ENCODE peak calls at places on chromosomes 12 and 14, in nine cellular contexts. T is astrocyte, N is left ventricle myocardium inferior, U is upper lobe of right lung, S is gastrocnemius medialis, I is lung, H is thoracic aorta, R is Panc1, V is A549. F is an unnamed sample.

GRCh38 chr12:101089271-101089670 is 120.8 kb downstream of the SLC5A8 start:
- DNase-seq in T (no peak), V (no peak), H (no peak), U (no peak), N (no peak), S (no peak), R (no peak), I (no peak), F (no peak)

GRCh38 chr14:90576581-90576980 is 179.8 kb downstream of the CALM1 start:
- DNase-seq in I (no peak), H (no peak), N (no peak), U (no peak), V (no peak), T (peak; percentile 27), R (no peak), S (no peak), F (no peak)

GRCh38 chr12:120939523-120939922 is 35.4 kb upstream of the SPPL3 start:
- DNase-seq in V (no peak), R (no peak), U (no peak), N (peak; percentile 29), T (no peak), H (no peak), S (peak; percentile 33), I (peak; percentile 31), F (peak; percentile 18)

GRCh38 chr12:118103231-118103600 is 595 bp downstream of the VSIG10 start:
- DNase-seq in S (no peak), N (no peak), R (no peak), V (peak; percentile 28), T (peak; percentile 17), U (no peak), I (no peak), H (no peak), F (peak; percentile 16)

GRCh38 chr12:22285871-22286270 is 48.6 kb downstream of the ST8SIA1 start:
- DNase-seq in H (no peak), V (no peak), S (no peak), U (no peak), I (no peak), N (no peak), R (no peak), T (peak; percentile 40), F (no peak)

GRCh38 chr12:3043406-3043805 is 33.8 kb upstream of the TSPAN9 start:
- DNase-seq in T (no peak), R (no peak), N (no peak), H (no peak), I (no peak), S (no peak), V (no peak), U (no peak), F (no peak)

GRCh38 chr14:79354336-79354735 is 857.0 kb downstream of the DIO2 start:
- DNase-seq in V (no peak), H (no peak), T (no peak), N (no peak), U (no peak), R (no peak), S (no peak), I (no peak), F (no peak)

GRCh38 chr12:90963946-90964345 is 9.0 kb upstream of the CCER1 start:
- DNase-seq in R (no peak), V (no peak), S (no peak), T (no peak), H (no peak), U (no peak), N (no peak), I (no peak), F (no peak)

GRCh38 chr12:62438098-62438692 is 28.4 kb upstream of the MON2 start:
- DNase-seq in R (peak; percentile 33), S (no peak), V (peak; percentile 69), H (no peak), T (peak; percentile 12), I (peak; percentile 42), N (no peak), U (no peak), F (no peak)

GRCh38 chr12:3698218-3698974 is 54.5 kb downstream of the CRACR2A start:
- DNase-seq in U (no peak), V (peak; percentile 32), N (no peak), S (peak; percentile 60), R (no peak), H (no peak), T (peak; percentile 90), I (no peak), F (no peak)

GRCh38 chr14:104136472-104137296 is 1.7 kb upstream of the KIF26A start:
- DNase-seq in I (no peak), N (peak; percentile 13), S (no peak), H (no peak), T (no peak), U (peak; percentile 62), R (no peak), V (peak; percentile 34), F (peak; percentile 34)
- TF ChIP-seq CTCF in I (no peak), N (no peak), S (no peak), H (no peak), T (no peak), U (no peak), R (no peak), V (no peak), F (no peak)

GRCh38 chr12:6361834-6362233 is 13.5 kb downstream of the SCNN1A start:
- DNase-seq in S (no peak), V (peak; percentile 93), H (no peak), T (no peak), N (peak; percentile 56), R (no peak), I (no peak), U (peak; percentile 80), F (peak; percentile 62)
- H3K4me1 ChIP-seq in S (peaks cover 18% of the 10 kb centered on the region), V (peaks cover 42% of the 10 kb centered on the region), H (peaks cover 7% of the 10 kb centered on the region), T (peaks cover 9% of the 10 kb centered on the region), N (peaks cover 17% of the 10 kb centered on the region), R (peaks cover 6% of the 10 kb centered on the region), I (peaks cover 15% of the 10 kb centered on the region), U (peaks cover 48% of the 10 kb centered on the region), F (peaks cover 23% of the 10 kb centered on the region)

GRCh38 chr14:102929349-102930137 is 7.1 kb downstream of the AMN start:
- DNase-seq in I (no peak), H (no peak), T (no peak), U (no peak), N (no peak), R (no peak), V (no peak), S (no peak), F (no peak)
- H3K4me3 ChIP-seq in I (peak overlapping the region; percentile 8), H (peak overlapping the region; percentile 69), T (no peak overlapping the region), U (peak overlapping the region; percentile 52), N (peak overlapping the region; percentile 66), R (no peak overlapping the region), V (no peak overlapping the region), S (peak overlapping the region; percentile 61), F (peak overlapping the region; percentile 58)

DNA sequence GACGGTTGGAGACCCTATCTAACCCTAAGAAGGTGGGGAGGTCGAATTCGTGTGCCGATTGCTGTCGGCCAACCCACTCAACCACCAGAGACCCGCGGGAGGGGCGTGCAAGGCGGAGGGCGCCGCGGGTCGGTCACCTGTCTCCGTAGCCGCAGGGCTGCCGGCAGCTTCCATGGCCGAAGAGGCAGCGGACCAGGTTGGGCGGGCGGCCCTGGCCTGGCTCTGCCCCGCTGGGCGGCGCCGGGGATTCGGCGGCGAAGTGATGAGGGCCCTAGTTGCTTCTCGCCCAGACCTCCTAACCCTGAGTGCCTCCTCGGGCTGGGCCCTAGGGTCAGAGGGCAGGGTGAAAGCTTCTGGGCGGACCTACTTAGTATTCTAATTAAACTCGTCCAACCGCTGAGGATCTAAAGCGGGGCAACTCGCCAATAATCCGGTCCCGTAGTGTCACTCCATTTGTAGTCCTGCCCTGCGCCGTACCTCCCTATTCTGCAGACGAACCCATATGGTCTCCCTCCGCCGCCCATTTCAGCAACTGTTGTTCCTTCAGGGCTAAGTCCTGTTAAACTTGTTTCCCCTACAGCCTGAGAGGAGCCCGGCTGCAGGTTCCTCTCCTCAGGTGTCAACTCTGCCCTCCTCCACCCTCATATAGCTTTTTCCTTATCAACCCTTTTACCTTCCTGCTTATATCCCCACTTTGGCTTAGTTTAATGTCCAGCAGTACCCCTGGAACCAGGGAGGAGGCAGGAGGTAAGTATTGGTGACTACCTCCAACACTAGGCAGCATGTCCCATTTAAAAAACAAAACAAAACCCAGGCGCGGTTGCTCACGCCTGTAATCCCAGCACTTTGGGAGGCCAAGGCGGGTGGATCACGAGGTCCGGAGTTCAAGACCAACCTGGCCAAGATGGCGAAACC is at the start of gene PYM1:
- DNase-seq in V (peak; percentile 85), N (peak; percentile 80), H (no peak), R (peak; percentile 59), U (peak; percentile 91), S (peak; percentile 68), T (peak; percentile 48), I (peak; percentile 91), F (peak; percentile 85)
- TF ChIP-seq CTCF in V (no peak), N (no peak), H (no peak), R (no peak), U (peak; percentile 5), S (no peak), T (no peak), I (no peak), F (no peak)

GRCh38 chr12:52041695-52042123 is 9.5 kb upstream of the NR4A1 start:
- DNase-seq in V (peak; percentile 51), U (no peak), R (no peak), N (peak; percentile 72), I (no peak), S (no peak), T (peak; percentile 27), H (no peak), F (no peak)

GRCh38 chr12:52041032-52041431 is 10.2 kb upstream of the NR4A1 start:
- DNase-seq in V (no peak), I (no peak), N (no peak), U (no peak), T (no peak), H (no peak), R (no peak), S (no peak), F (no peak)

GRCh38 chr12:52044284-52044983 is 6.8 kb upstream of the NR4A1 start:
- DNase-seq in H (no peak), N (peak; percentile 87), U (peak; percentile 84), R (no peak), S (peak; percentile 87), I (peak; percentile 52), V (no peak), T (peak; percentile 91), F (peak; percentile 91)

GRCh38 chr12:52043386-52044212 is 7.6 kb upstream of the NR4A1 start:
- DNase-seq in U (no peak), R (no peak), N (peak; percentile 86), V (no peak), S (peak; percentile 86), T (peak; percentile 36), I (no peak), H (peak; percentile 58), F (peak; percentile 84)

DNA sequence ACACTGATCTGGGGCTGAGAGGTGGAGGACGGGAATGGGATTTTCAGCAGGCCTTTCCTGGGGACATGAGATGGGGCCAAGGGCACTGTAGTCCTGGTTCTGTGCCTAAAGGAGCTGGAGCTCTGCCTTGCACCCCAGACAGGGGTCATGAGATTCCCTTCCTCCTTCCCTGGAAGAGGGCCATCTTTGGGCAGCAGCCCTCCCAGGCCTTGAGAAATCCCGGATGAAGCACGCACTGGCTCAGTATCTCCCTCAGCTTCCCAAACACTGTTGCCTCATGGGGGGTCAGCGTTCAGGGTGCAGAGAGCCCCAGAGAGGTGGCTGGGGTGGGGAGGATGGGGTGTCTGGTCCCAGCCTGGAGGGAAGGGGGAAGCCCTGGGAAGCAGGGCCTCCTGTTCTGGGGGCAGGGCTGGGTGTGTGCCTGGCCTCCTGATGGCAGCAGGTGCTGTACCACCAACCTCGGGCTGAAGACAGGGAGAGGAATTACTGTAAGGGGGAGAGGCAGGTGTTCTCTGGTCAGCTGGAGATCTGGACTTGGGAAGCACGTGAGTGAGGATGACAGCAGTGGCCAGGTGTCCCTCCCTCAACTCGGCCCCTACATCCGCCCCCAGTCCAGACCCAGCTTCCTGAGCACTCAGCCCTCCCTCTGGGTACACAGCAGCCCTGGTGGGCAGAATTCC is 8.4 kb upstream of the NR4A1 start:
- DNase-seq in I (no peak), H (no peak), T (no peak), S (peak; percentile 68), N (no peak), U (no peak), R (no peak), V (no peak), F (no peak)
- H3K4me1 ChIP-seq in I (peaks cover 41% of the 10 kb centered on the region), H (peaks cover 71% of the 10 kb centered on the region), T (no peaks in the 10 kb centered on the region), S (peaks cover 57% of the 10 kb centered on the region), N (peaks cover 100% of the 10 kb centered on the region), U (peaks cover 50% of the 10 kb centered on the region), R (no peaks in the 10 kb centered on the region), V (peaks cover 9% of the 10 kb centered on the region), F (peaks cover 59% of the 10 kb centered on the region)